ENCODE peak calls at places on chromosomes 5 and 9, in four cellular contexts. V is H1, A is HCT116, X is GM12878. O is an unnamed sample.

GRCh38 chr5:149210968-149211495 is 60.6 kb upstream of the AFAP1L1 start:
- DNase-seq in V (no peak), X (no peak), A (no peak), O (no peak)

GRCh38 chr5:168793844-168794837 is 215.0 kb upstream of the PANK3 start:
- DNase-seq in A (no peak), V (no peak), X (no peak), O (no peak)

GRCh38 chr9:125176632-125177031 is 13.0 kb downstream of the PPP6C start:
- DNase-seq in A (no peak), X (no peak), V (no peak), O (peak; percentile 23)

GRCh38 chr5:89421035-89421434 is 538.1 kb upstream of the MEF2C start:
- DNase-seq in A (no peak), V (no peak), X (no peak), O (no peak)

GRCh38 chr5:67209141-67209771 is 12.7 kb upstream of the CD180 start:
- DNase-seq in A (peak; percentile 69), X (no peak), V (peak; percentile 71), O (peak; percentile 70)

GRCh38 chr5:32531885-32532520 is 53.4 kb upstream of the SUB1 start:
- DNase-seq in X (peak; percentile 60), A (no peak), V (no peak), O (no peak)

GRCh38 chr5:41852293-41852692 is 17.9 kb downstream of the OXCT1 start:
- DNase-seq in V (no peak), A (no peak), X (no peak), O (no peak)

GRCh38 chr5:138177936-138178515 is 404 bp downstream of the BRD8 start:
- DNase-seq in A (no peak), X (no peak), V (no peak), O (peak; percentile 60)

GRCh38 chr5:73328665-73329064 is 119.9 kb downstream of the FOXD1 start:
- DNase-seq in V (no peak), A (no peak), X (no peak), O (no peak)

GRCh38 chr9:21692390-21692789 is 110.0 kb upstream of the MTAP start:
- DNase-seq in X (no peak), V (no peak), A (no peak), O (no peak)

GRCh38 chr9:14245901-14246525 is 67.9 kb downstream of the NFIB start:
- DNase-seq in X (no peak), V (no peak), A (no peak), O (no peak)

GRCh38 chr5:1252681-1253080 is 27.5 kb downstream of the SLC6A18 start:
- DNase-seq in X (no peak), V (no peak), A (no peak), O (no peak)

GRCh38 chr5:859391-859790 is 8.6 kb upstream of the ZDHHC11 start:
- DNase-seq in X (no peak), V (no peak), A (no peak), O (no peak)

GRCh38 chr9:84671651-84672467 is 2.3 kb downstream of the NTRK2 start:
- DNase-seq in A (no peak), V (no peak), X (no peak), O (no peak)

GRCh38 chr5:127442085-127442484 is 75.4 kb upstream of the PRRC1 start:
- DNase-seq in A (no peak), X (no peak), V (no peak), O (no peak)

GRCh38 chr5:74318985-74319563 is 321.5 kb downstream of the ENC1 start:
- DNase-seq in X (no peak), V (no peak), A (no peak), O (no peak)

GRCh38 chr5:103456476-103456875 is 106.1 kb downstream of the NUDT12 start:
- DNase-seq in X (no peak), A (no peak), V (no peak), O (no peak)

GRCh38 chr5:103808464-103809106 is 246.0 kb upstream of the NUDT12 start:
- DNase-seq in X (no peak), V (peak; percentile 45), A (peak; percentile 61), O (peak; percentile 12)

GRCh38 chr5:3694819-3695218 is 99.2 kb downstream of the IRX1 start:
- DNase-seq in X (no peak), A (no peak), V (no peak), O (no peak)

GRCh38 chr5:34530637-34531036 is 125.5 kb upstream of the RAI14 start:
- DNase-seq in X (no peak), A (no peak), V (no peak), O (no peak)

GRCh38 chr5:178207183-178207916 is 3.0 kb downstream of the HNRNPAB start:
- DNase-seq in V (no peak), X (no peak), A (no peak), O (no peak)

GRCh38 chr5:163433271-163433670 is 4.1 kb upstream of the CCNG1 start:
- DNase-seq in V (no peak), X (no peak), A (no peak), O (no peak)

GRCh38 chr5:108415726-108416125 is 33.8 kb upstream of the FBXL17 start:
- DNase-seq in A (no peak), X (no peak), V (no peak), O (no peak)

GRCh38 chr5:29077451-29077850 is 2039.1 kb upstream of the CDH9 start:
- DNase-seq in V (no peak), A (no peak), X (no peak), O (no peak)

GRCh38 chr9:5582835-5583195 is 46.1 kb upstream of the RIC1 start:
- DNase-seq in X (peak; percentile 91), A (no peak), V (no peak), O (no peak)

DNA sequence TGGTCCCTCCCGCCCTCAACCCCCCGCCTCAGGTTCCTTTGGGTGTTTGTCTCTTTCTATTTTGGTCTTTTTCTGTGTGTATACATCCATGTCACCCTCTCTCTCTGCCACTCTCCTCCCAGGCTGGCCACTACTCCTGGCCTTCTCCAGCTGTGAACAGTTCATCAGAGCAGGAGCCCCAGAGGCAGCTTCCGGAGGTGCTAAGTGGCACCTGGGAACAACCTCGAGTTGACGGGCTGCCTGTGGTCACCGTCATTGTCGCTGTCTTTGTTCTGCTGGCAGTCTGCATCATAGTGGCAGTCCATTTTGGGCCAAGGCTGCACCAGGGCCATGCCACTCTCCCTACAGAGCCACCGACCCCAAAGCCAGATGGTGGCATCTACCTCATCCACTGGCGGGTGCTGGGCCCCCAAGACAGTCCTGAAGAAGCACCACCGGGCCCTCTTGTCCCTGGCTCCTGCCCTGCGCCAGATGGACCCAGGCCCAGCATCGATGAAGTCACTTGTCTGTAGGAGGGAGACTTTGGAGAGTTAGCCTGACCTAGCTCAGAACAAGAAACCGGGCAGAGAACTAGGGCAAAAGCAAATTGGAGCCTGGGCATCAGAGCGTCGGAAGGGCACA is 1.7 kb downstream of the SMIM33 start:
- DNase-seq in A (no peak), V (no peak), X (no peak), O (peak; percentile 4)
- TF ChIP-seq EGR1 in A (no peak), V (no peak), X (no peak), O (no peak)

GRCh38 chr5:100516285-100516684 is 18.9 kb upstream of the FAM174A start:
- DNase-seq in X (peak; percentile 25), V (no peak), A (no peak), O (no peak)

GRCh38 chr5:100517301-100517974 is 17.7 kb upstream of the FAM174A start:
- DNase-seq in A (no peak), V (no peak), X (no peak), O (no peak)

GRCh38 chr5:100519075-100519474 is 16.1 kb upstream of the FAM174A start:
- DNase-seq in X (no peak), V (no peak), A (no peak), O (no peak)

GRCh38 chr5:100518377-100518776 is 16.8 kb upstream of the FAM174A start:
- DNase-seq in A (no peak), X (no peak), V (no peak), O (no peak)

GRCh38 chr5:100520348-100520747 is 14.8 kb upstream of the FAM174A start:
- DNase-seq in A (no peak), X (no peak), V (peak; percentile 76), O (no peak)
- TF ChIP-seq EGR1 in A (no peak), X (no peak), V (no peak), O (no peak)

DNA sequence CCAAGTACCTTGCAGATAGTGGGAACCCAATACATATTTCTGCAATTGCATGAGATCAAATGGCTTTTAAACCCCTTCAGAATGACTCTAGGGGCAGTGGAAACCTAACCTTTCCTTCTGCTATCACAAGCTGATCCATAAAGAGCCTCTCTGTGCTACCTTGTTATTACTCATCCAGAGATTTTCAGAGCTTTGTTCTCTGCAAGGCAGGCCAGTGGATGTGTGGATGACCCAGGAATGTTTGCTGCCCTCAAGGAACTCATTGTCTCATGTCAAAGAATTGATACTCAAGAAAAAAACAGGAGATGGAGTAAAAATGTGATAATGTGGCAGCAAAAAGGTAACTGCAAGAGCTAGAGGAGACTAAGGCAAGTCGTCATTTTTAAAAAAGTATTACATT is 164.1 kb downstream of the HMHB1 start:
- DNase-seq in V (no peak), X (no peak), A (no peak), O (no peak)
- TF ChIP-seq EGR1 in V (no peak), X (no peak), A (no peak), O (no peak)

GRCh38 chr5:180553530-180553929 is 37.8 kb downstream of the SCGB3A1 start:
- DNase-seq in X (no peak), A (no peak), V (no peak), O (peak; percentile 49)
- TF ChIP-seq EGR1 in X (no peak), A (no peak), V (no peak), O (no peak)

O was measured in K562.